ENCODE peak calls at places on chromosomes 1 and 21, in six cellular contexts. M, J, N, C, I and B are unnamed samples.

GRCh38 chr1:33330906-33331305 is 10.0 kb upstream of the A3GALT2 start:
- DNase-seq in M (no peak), J (no peak), N (no peak), C (no peak), I (no peak), B (no peak)

GRCh38 chr1:159991513-159991912 is 37.5 kb upstream of the SLAMF9 start:
- DNase-seq in M (peak), J (no peak), N (no peak), C (no peak), I (no peak), B (no peak)

GRCh38 chr1:214990619-214991018 is 91.9 kb upstream of the KCNK2 start:
- DNase-seq in M (peak), J (no peak), N (peak), C (peak), I (no peak), B (peak)

GRCh38 chr1:201535778-201536245 is 3.1 kb upstream of the NAV1 start:
- DNase-seq in M (peak), J (peak), N (no peak), C (no peak), I (no peak), B (no peak)

GRCh38 chr21:35436899-35437298 is 387.8 kb upstream of the RUNX1 start:
- DNase-seq in M (no peak), J (no peak), N (no peak), C (no peak), I (no peak), B (no peak)

GRCh38 chr1:186763107-186763506 is 65.6 kb upstream of the PLA2G4A start:
- DNase-seq in M (no peak), J (no peak), N (no peak), C (peak), I (no peak), B (no peak)

GRCh38 chr1:7552402-7552801 is 218.7 kb upstream of the VAMP3 start:
- DNase-seq in M (no peak), J (peak), N (no peak), C (no peak), I (no peak), B (no peak)

GRCh38 chr1:232108598-232108997 is 482.0 kb downstream of the DISC1 start:
- DNase-seq in M (no peak), J (no peak), N (no peak), C (no peak), I (no peak), B (no peak)

GRCh38 chr1:17653728-17654351 is 101.3 kb upstream of the ACTL8 start:
- DNase-seq in M (peak), J (no peak), N (no peak), C (peak), I (peak), B (no peak)

GRCh38 chr1:229148041-229148671 is 122.8 kb upstream of the RAB4A start:
- DNase-seq in M (no peak), J (peak), N (no peak), C (no peak), I (peak), B (no peak)

GRCh38 chr1:36343651-36344394 is 20.4 kb upstream of the EVA1B start:
- DNase-seq in M (no peak), J (no peak), N (no peak), C (no peak), I (no peak), B (no peak)

GRCh38 chr1:22819391-22819790 is 108.8 kb downstream of the EPHB2 start:
- DNase-seq in M (no peak), J (peak), N (no peak), C (no peak), I (no peak), B (no peak)

GRCh38 chr1:32748926-32749325 is 46.4 kb upstream of the SYNC start:
- DNase-seq in M (no peak), J (no peak), N (no peak), C (no peak), I (no peak), B (no peak)

GRCh38 chr1:89790592-89790991 is 30.2 kb upstream of the LRRC8D start:
- DNase-seq in M (peak), J (no peak), N (no peak), C (no peak), I (no peak), B (no peak)

GRCh38 chr1:117661027-117661426 is 55.2 kb downstream of the TENT5C start:
- DNase-seq in M (no peak), J (no peak), N (no peak), C (no peak), I (no peak), B (no peak)

GRCh38 chr1:221886311-221887090 is 144.6 kb upstream of the DUSP10 start:
- DNase-seq in M (peak), J (no peak), N (no peak), C (no peak), I (no peak), B (no peak)

GRCh38 chr1:148434832-148435231 is 48.3 kb downstream of the PPIAL4G start:
- DNase-seq in M (no peak), J (no peak), N (no peak), C (no peak), I (peak), B (no peak)

GRCh38 chr1:56374026-56374974 is 205.1 kb downstream of the PLPP3 start:
- DNase-seq in M (peak), J (peak), N (no peak), C (no peak), I (no peak), B (no peak)

GRCh38 chr1:200473698-200474371 is 64.0 kb upstream of the ZNF281 start:
- DNase-seq in M (peak), J (no peak), N (no peak), C (no peak), I (no peak), B (peak)

GRCh38 chr1:9061252-9061948 is 8.0 kb downstream of the SLC2A5 start:
- DNase-seq in M (peak), J (no peak), N (no peak), C (no peak), I (no peak), B (no peak)

GRCh38 chr1:198741744-198742143 is 102.9 kb downstream of the PTPRC start:
- DNase-seq in M (peak), J (no peak), N (no peak), C (peak), I (no peak), B (no peak)

GRCh38 chr1:9281071-9281827 is 11.4 kb upstream of the SPSB1 start:
- DNase-seq in M (peak), J (no peak), N (no peak), C (no peak), I (no peak), B (no peak)

GRCh38 chr1:233328661-233329498 is 1.4 kb downstream of the MAP3K21 start:
- DNase-seq in M (no peak), J (no peak), N (no peak), C (no peak), I (no peak), B (no peak)

GRCh38 chr1:13624526-13624925 is 40.9 kb downstream of the PDPN start:
- DNase-seq in M (no peak), J (no peak), N (no peak), C (no peak), I (no peak), B (no peak)

GRCh38 chr1:209629621-209630382 is 22.4 kb downstream of the LAMB3 start:
- DNase-seq in M (no peak), J (no peak), N (no peak), C (no peak), I (no peak), B (no peak)

GRCh38 chr1:236016083-236016482 is 48.8 kb downstream of the NID1 start:
- DNase-seq in M (peak), J (peak), N (peak), C (no peak), I (no peak), B (no peak)

GRCh38 chr1:244314921-244315544 is 136.7 kb downstream of the ADSS2 start:
- DNase-seq in M (no peak), J (no peak), N (peak), C (no peak), I (no peak), B (no peak)

GRCh38 chr1:116986531-116987255 is 14.9 kb upstream of the CD101 start:
- DNase-seq in M (no peak), J (no peak), N (no peak), C (no peak), I (no peak), B (no peak)

GRCh38 chr1:236904874-236905741 is 99.1 kb downstream of the MT1HL1 start:
- DNase-seq in M (peak), J (no peak), N (peak), C (peak), I (no peak), B (peak)

GRCh38 chr1:11563560-11564069 is 84.7 kb downstream of the DISP3 start:
- DNase-seq in M (no peak), J (no peak), N (peak), C (no peak), I (peak), B (no peak)

GRCh38 chr1:47578026-47578861 is 140.4 kb downstream of the FOXD2 start:
- DNase-seq in M (no peak), J (peak), N (no peak), C (no peak), I (peak), B (no peak)
- H3K4me3 ChIP-seq in M (no peak), J (no peak), N (no peak), C (no peak), I (no peak), B (no peak)

GRCh38 chr21:44748621-44749020 is 37.2 kb upstream of the TSPEAR start:
- DNase-seq in M (no peak), J (no peak), N (no peak), C (no peak), I (peak), B (no peak)
- H3K4me3 ChIP-seq in M (no peak), J (no peak), N (no peak), C (no peak), I (peak), B (no peak)

DNA sequence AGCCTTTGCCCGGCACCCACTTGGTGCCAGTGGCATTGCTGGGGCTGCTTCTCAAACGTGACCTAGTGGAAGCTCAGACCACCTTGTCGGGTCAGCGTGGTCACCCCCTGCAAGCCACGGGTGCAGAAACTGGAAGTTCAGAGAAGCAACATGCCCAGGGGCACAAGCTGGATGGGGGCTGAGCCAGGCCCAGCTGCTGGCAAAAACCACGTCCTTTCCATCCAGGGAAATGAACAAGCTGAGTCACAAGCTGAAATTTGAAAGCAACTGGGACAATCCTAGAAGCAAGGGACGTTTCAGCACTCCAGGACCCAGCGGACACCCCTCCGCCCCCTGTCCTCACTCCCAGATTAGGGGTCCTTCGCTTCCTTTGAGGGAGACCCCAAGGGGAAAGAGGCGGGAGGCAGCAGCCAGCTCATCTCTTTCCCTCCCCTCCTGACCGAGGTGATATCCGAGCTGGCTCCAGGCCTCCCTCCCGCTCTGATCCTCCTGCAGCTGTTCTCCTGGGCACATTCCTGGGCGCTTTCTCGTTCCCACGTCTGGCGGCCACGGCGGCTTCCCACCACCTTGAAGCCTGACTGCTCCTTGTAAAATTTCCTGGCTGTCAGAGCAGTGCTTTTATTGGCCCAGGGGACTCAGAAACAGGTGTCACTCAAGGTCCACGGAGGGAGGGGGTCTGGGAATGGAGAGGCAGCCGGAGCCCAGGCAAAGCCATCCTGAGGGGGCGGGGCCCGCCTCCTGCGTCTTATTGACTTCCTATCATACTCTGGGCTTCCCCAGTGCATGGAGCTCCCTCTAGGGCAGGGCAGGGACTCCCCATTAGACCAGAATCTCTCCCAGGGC is 62.8 kb downstream of the PAX7 start:
- DNase-seq in M (no peak), J (no peak), N (peak), C (no peak), I (peak), B (no peak)
- H3K4me3 ChIP-seq in M (no peak), J (no peak), N (no peak), C (no peak), I (peak), B (no peak)

GRCh38 chr1:71350805-71351204 is 270.0 kb upstream of the ZRANB2 start:
- DNase-seq in M (no peak), J (no peak), N (peak), C (no peak), I (no peak), B (no peak)
- H3K4me3 ChIP-seq in M (no peak), J (no peak), N (no peak), C (no peak), I (no peak), B (no peak)

GRCh38 chr1:110674337-110675059 is at the start of gene KCNA3:
- DNase-seq in M (no peak), J (peak), N (no peak), C (no peak), I (peak), B (no peak)

GRCh38 chr1:110672001-110672752 is 2.6 kb downstream of the KCNA3 start:
- DNase-seq in M (peak), J (no peak), N (no peak), C (no peak), I (peak), B (no peak)

GRCh38 chr1:110672753-110673108 is 2.0 kb downstream of the KCNA3 start:
- DNase-seq in M (no peak), J (no peak), N (no peak), C (no peak), I (no peak), B (no peak)

GRCh38 chr1:110673805-110674336 is 869 bp downstream of the KCNA3 start:
- DNase-seq in M (no peak), J (no peak), N (no peak), C (no peak), I (no peak), B (no peak)

GRCh38 chr1:110673197-110673701 is 1.5 kb downstream of the KCNA3 start:
- DNase-seq in M (no peak), J (no peak), N (no peak), C (no peak), I (no peak), B (no peak)
- H3K4me3 ChIP-seq in M (no peak), J (peak), N (no peak), C (no peak), I (no peak), B (no peak)